ENCODE peak calls at places on chromosomes 4 and X, in nine cellular contexts. O, X, U, V, R, D, A, H and M are unnamed samples.

GRCh38 chrX:10387011-10387410 is 230.2 kb downstream of the CLCN4 start:
- DNase-seq in X (peak), D (no peak), H (no peak), V (no peak), A (no peak), O (no peak), R (no peak), U (no peak), M (no peak)

GRCh38 chr4:147518846-147519767 is 38.2 kb downstream of the EDNRA start:
- DNase-seq in A (peak), R (no peak), D (no peak), V (peak), H (peak), U (no peak), O (no peak), X (peak), M (peak)

GRCh38 chr4:44446801-44447562 is 1.6 kb downstream of the KCTD8 start:
- DNase-seq in O (no peak), A (no peak), D (peak), H (no peak), X (no peak), U (peak), R (no peak), V (no peak), M (no peak)

GRCh38 chr4:138609943-138610350 is 367.8 kb upstream of the SLC7A11 start:
- DNase-seq in O (no peak), D (no peak), X (peak), A (peak), R (no peak), V (no peak), H (peak), U (no peak), M (no peak)

GRCh38 chrX:19599253-19599652 is 83.9 kb upstream of the MAP3K15 start:
- DNase-seq in A (no peak), H (no peak), R (no peak), X (no peak), D (no peak), U (no peak), O (no peak), V (no peak), M (no peak)

GRCh38 chrX:49951524-49952193 is 29.3 kb downstream of the CLCN5 start:
- DNase-seq in V (no peak), O (no peak), D (no peak), H (no peak), X (no peak), U (no peak), A (no peak), R (no peak), M (no peak)

GRCh38 chr4:185965456-185966384 is 103.2 kb upstream of the TLR3 start:
- DNase-seq in O (no peak), D (no peak), U (no peak), R (no peak), A (no peak), H (no peak), V (no peak), X (no peak), M (no peak)

GRCh38 chr4:121900132-121900983 is 30.1 kb upstream of the BBS7 start:
- DNase-seq in O (no peak), H (peak), X (peak), A (peak), D (no peak), R (no peak), U (no peak), V (peak), M (peak)

GRCh38 chr4:158018090-158018808 is 154.6 kb downstream of the GASK1B start:
- DNase-seq in A (no peak), X (no peak), U (no peak), V (no peak), O (no peak), H (no peak), D (no peak), R (no peak), M (no peak)

GRCh38 chrX:15269618-15270521 is at the start of gene ASB9:
- DNase-seq in D (no peak), U (no peak), X (peak), R (no peak), A (no peak), O (no peak), H (peak), V (peak), M (no peak)

GRCh38 chr4:113383111-113383785 is 333.8 kb downstream of the ANK2 start:
- DNase-seq in A (no peak), H (no peak), O (no peak), U (no peak), D (no peak), X (peak), V (no peak), R (no peak), M (no peak)

GRCh38 chrX:111568356-111568755 is 56.9 kb downstream of the SERTM2 start:
- DNase-seq in X (peak), H (no peak), V (no peak), U (no peak), O (no peak), A (no peak), R (no peak), D (no peak), M (no peak)

GRCh38 chr4:128951316-128951715 is 141.8 kb downstream of the JADE1 start:
- DNase-seq in U (no peak), X (no peak), H (no peak), R (no peak), V (no peak), A (no peak), O (no peak), D (no peak), M (no peak)

GRCh38 chr4:4575284-4576211 is 33.7 kb upstream of the STX18 start:
- DNase-seq in A (peak), D (peak), X (peak), O (no peak), V (peak), U (peak), H (peak), R (no peak), M (peak)

GRCh38 chrX:136055651-136056221 is 70.5 kb downstream of the SLC9A6 start:
- DNase-seq in A (peak), R (no peak), U (peak), V (no peak), H (no peak), O (no peak), X (peak), D (no peak), M (peak)

GRCh38 chrX:40644175-40644574 is 3.2 kb downstream of the CXorf38 start:
- DNase-seq in U (no peak), H (no peak), O (no peak), D (no peak), V (no peak), A (no peak), X (peak), R (no peak), M (no peak)

GRCh38 chr4:75584067-75584466 is 28.2 kb downstream of the ODAPH start:
- DNase-seq in U (no peak), R (no peak), H (no peak), D (no peak), O (no peak), X (no peak), A (no peak), V (no peak), M (no peak)

GRCh38 chr4:2249526-2249991 is 7.6 kb upstream of the HAUS3 start:
- DNase-seq in R (no peak), V (no peak), O (no peak), X (no peak), D (peak), A (no peak), U (no peak), H (peak), M (no peak)

GRCh38 chr4:39320381-39321115 is 45.6 kb downstream of the RFC1 start:
- DNase-seq in A (no peak), O (no peak), U (no peak), D (no peak), V (no peak), H (no peak), R (no peak), X (peak), M (no peak)

GRCh38 chr4:4864940-4865704 is 5.7 kb downstream of the MSX1 start:
- DNase-seq in O (no peak), H (no peak), X (no peak), V (no peak), A (no peak), D (peak), R (no peak), U (no peak), M (no peak)

GRCh38 chr4:98262431-98262830 is 1.2 kb downstream of the RAP1GDS1 start:
- DNase-seq in H (no peak), R (no peak), V (no peak), D (no peak), A (no peak), U (no peak), O (no peak), X (no peak), M (no peak)

GRCh38 chr4:36255575-36255974 is 11.3 kb upstream of the ARAP2 start:
- DNase-seq in D (no peak), A (no peak), O (no peak), H (no peak), U (no peak), X (no peak), R (no peak), V (peak), M (no peak)

DNA sequence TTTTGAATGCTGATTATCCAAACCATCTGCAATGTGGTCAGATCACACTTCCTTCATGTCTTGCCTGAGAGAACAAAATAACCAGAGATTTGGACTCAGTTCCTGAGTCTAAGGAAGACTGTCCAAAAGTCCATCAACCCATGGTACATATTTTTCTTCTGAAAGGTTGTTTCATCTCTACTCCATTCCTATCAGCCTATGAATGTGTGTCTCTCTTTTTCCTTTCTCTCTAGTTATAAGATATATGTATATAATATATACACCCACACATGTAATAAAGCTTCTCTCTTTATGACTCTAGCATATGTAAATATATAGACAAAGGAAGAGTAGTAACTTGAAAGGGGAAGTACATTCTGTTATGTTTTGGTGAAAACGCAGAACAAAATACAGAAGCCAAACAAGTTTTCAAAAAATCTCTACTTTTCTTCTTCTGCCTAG is 227.0 kb downstream of the ARHGAP24 start:
- DNase-seq in A (no peak), D (no peak), U (no peak), O (no peak), X (no peak), V (no peak), H (no peak), R (no peak), M (no peak)
- H3K27ac ChIP-seq in A (no peak), D (peak), U (no peak), O (no peak), X (no peak), V (no peak), H (no peak), R (peak), M (no peak)

GRCh38 chr4:7874838-7875237 is 64.8 kb downstream of the AFAP1 start:
- DNase-seq in U (no peak), H (no peak), O (no peak), A (no peak), D (no peak), X (no peak), V (no peak), R (no peak), M (no peak)

GRCh38 chr4:7873881-7874280 is 65.8 kb downstream of the AFAP1 start:
- DNase-seq in H (no peak), O (no peak), V (no peak), U (no peak), D (no peak), X (peak), R (no peak), A (no peak), M (no peak)

GRCh38 chr4:7878323-7878722 is 61.3 kb downstream of the AFAP1 start:
- DNase-seq in R (no peak), D (no peak), H (no peak), V (no peak), U (peak), A (no peak), O (no peak), X (no peak), M (no peak)

GRCh38 chr4:7877131-7877530 is 62.5 kb downstream of the AFAP1 start:
- DNase-seq in U (peak), D (no peak), V (no peak), A (no peak), O (no peak), R (no peak), H (no peak), X (no peak), M (no peak)

GRCh38 chr4:7876096-7876993 is 63.3 kb downstream of the AFAP1 start:
- DNase-seq in U (peak), A (no peak), O (no peak), V (no peak), D (no peak), R (no peak), X (peak), H (no peak), M (no peak)
- TF ChIP-seq POLR2A in U (no peak), A (no peak), O (no peak), V (no peak), D (no peak), R (no peak), X (no peak), H (no peak), M (no peak)

DNA sequence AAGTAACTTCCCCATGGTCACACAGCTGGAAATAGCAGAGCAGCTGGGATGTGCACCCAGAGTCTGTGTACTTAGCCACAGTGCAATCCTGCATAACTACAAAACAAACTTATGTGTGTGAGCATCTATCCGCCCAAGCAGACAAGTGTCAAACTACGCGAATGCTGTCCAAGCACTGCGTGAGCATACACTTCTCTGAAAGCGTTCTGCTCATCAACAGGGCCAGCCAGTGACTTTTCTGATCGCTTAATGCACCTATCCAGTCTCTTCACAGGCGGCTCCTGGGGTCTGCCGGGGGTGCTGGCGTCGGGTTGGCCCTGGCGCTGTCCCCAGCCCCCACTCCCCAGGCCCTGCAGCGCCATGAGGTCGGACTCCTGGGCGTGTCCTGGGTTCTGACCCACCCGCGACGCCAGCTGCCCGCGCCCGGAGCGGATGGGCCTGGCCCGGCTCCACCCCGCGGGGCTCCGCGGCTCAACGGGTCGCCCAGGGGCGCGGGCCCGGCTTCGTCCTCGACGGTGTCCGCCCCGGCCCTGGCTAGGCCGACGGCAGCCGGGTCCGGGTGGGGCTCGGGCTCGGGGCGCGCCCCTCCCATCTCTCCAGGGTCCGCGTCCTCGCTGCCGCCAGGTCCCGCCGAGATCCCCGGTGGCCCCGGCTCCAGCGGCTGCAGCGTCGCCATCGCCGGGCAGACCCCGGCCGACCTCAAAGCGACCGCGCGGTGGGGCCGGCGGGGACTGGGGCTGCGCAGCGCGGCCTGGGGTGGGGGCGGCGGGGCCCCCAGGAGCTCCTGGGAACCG is 1.3 kb upstream of the ZNF141 start:
- DNase-seq in V (peak), D (peak), U (peak), H (peak), R (no peak), X (no peak), O (no peak), A (peak), M (peak)
- H3K27ac ChIP-seq in V (peak), D (peak), U (peak), H (peak), R (peak), X (no peak), O (peak), A (peak), M (peak)

GRCh38 chr4:6639137-6639680 is 1.3 kb upstream of the MRFAP1 start:
- DNase-seq in O (no peak), X (no peak), D (no peak), R (no peak), A (no peak), H (no peak), U (no peak), V (no peak), M (no peak)

GRCh38 chr4:6643141-6643847 is 2.8 kb downstream of the MRFAP1 start:
- DNase-seq in A (no peak), V (no peak), H (no peak), D (no peak), U (no peak), X (no peak), O (no peak), R (no peak), M (no peak)

GRCh38 chr4:6641971-6642320 is 1.5 kb downstream of the MRFAP1 start:
- DNase-seq in X (peak), H (no peak), V (no peak), A (no peak), D (no peak), U (no peak), O (no peak), R (no peak), M (no peak)

GRCh38 chr4:6640292-6641163 is at the start of gene MRFAP1:
- DNase-seq in V (peak), D (peak), O (peak), H (peak), U (peak), R (peak), A (peak), X (peak), M (peak)

GRCh38 chr4:6641164-6641970 is 882 bp downstream of the MRFAP1 start:
- DNase-seq in A (peak), R (no peak), V (peak), H (peak), O (no peak), X (peak), U (no peak), D (peak), M (peak)
- TF ChIP-seq POLR2A in A (no peak), R (no peak), V (peak), H (no peak), O (no peak), X (no peak), U (no peak), D (no peak), M (no peak)

GRCh38 chrX:128007882-128008281 is 44.3 kb downstream of the ACTRT1 start:
- DNase-seq in R (no peak), H (no peak), V (no peak), A (no peak), D (no peak), O (no peak), U (no peak), X (no peak), M (no peak)
- H3K27ac ChIP-seq in R (no peak), H (no peak), V (no peak), A (no peak), D (no peak), O (no peak), U (no peak), X (no peak), M (no peak)

GRCh38 chrX:102599950-102600579 is 750 bp downstream of the ARMCX5 start:
- DNase-seq in U (no peak), D (no peak), R (no peak), O (no peak), V (no peak), A (no peak), H (no peak), X (peak), M (no peak)

GRCh38 chrX:102604327-102604726 is 5.0 kb downstream of the ARMCX5 start:
- DNase-seq in R (no peak), V (no peak), X (no peak), D (no peak), A (no peak), H (no peak), U (no peak), O (no peak), M (no peak)

DNA sequence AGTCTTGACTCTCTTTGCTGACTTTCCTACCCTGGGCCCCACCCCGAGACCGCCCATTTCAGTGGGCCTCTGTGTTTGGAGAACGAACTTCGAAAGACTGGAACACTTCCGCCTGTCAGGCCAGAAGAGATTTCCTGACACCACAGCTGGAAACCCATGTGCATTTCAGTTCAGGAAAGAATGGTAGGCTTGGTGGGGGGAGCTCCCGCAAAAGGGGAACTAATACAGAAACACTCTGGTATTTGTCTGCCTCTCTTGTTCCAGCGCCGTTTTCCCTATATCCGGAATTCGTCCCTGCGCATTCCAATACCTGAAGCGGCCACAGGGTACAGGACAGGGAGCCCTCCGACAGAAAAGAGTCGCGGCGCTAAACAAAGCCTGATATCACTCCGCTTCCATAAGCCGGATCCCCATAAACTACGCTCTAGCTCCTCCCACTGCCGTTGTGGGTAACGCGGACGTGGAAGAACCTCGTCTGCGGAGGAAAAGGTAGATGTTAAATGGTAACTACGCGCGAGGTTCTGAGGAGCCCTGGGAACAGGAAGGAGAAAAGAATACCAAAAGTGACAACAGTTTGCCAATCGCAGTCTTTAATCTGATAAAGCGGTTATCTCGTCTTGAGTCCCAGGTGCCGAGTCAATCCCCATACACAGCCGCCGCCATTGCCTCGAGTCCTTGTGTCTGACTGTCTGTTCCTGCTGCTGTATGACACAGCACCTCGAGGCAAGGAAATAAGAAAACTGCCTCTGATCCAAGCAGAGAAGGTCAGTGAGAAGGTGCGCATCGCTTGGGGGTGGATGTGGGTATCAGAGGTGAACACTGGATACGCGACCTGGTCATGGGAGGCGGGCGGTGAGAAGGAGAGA is at the start of gene ARMCX5:
- DNase-seq in H (peak), A (peak), O (peak), D (peak), U (peak), V (peak), X (peak), R (peak), M (peak)
- TF ChIP-seq POLR2A in H (peak), A (peak), O (no peak), D (peak), U (peak), V (peak), X (peak), R (peak), M (peak)